ENCODE peak calls at places on chromosome 19, in four cellular contexts. One of them, this sample, is unnamed.

GRCh38 chr19:3336680-3337523 is 29.5 kb upstream of the NFIC start:
- DNase-seq in spleen: no peak
- DNase-seq in stomach: peak; percentile 97
- DNase-seq in SK-N-SH: peak; percentile 76
- DNase-seq in this sample: peak; percentile 87

GRCh38 chr19:41352279-41352608 is 1.5 kb downstream of the TGFB1 start:
- DNase-seq in spleen: no peak
- DNase-seq in stomach: no peak
- DNase-seq in SK-N-SH: no peak
- DNase-seq in this sample: no peak

GRCh38 chr19:51706296-51706695 is 13.2 kb downstream of the SPACA6 start:
- DNase-seq in spleen: no peak
- DNase-seq in stomach: no peak
- DNase-seq in SK-N-SH: no peak
- DNase-seq in this sample: no peak

GRCh38 chr19:33683881-33684549 is 62.3 kb downstream of the CHST8 start:
- DNase-seq in spleen: peak; percentile 76
- DNase-seq in stomach: no peak
- DNase-seq in SK-N-SH: no peak
- DNase-seq in this sample: peak; percentile 95

GRCh38 chr19:13060233-13060963 is 42.3 kb downstream of the LYL1 start:
- DNase-seq in spleen: no peak
- DNase-seq in stomach: no peak
- DNase-seq in SK-N-SH: peak; percentile 75
- DNase-seq in this sample: peak; percentile 91

GRCh38 chr19:32829345-32829896 is 40.1 kb downstream of the SLC7A9 start:
- DNase-seq in spleen: no peak
- DNase-seq in stomach: no peak
- DNase-seq in SK-N-SH: no peak
- DNase-seq in this sample: no peak

GRCh38 chr19:5059191-5059579 is 90.3 kb downstream of the KDM4B start:
- DNase-seq in spleen: no peak
- DNase-seq in stomach: no peak
- DNase-seq in SK-N-SH: no peak
- DNase-seq in this sample: no peak

GRCh38 chr19:11361037-11361770 is 6.0 kb downstream of the PLPPR2 start:
- DNase-seq in spleen: no peak
- DNase-seq in stomach: peak; percentile 93
- DNase-seq in SK-N-SH: peak; percentile 74
- DNase-seq in this sample: peak; percentile 57

GRCh38 chr19:35030257-35031071 is at the start of gene SCN1B:
- DNase-seq in spleen: peak; percentile 83
- DNase-seq in stomach: peak; percentile 62
- DNase-seq in SK-N-SH: peak; percentile 91
- DNase-seq in this sample: peak; percentile 99

GRCh38 chr19:2554856-2555255 is 78.9 kb downstream of the GADD45B start:
- DNase-seq in spleen: peak; percentile 39
- DNase-seq in stomach: no peak
- DNase-seq in SK-N-SH: no peak
- DNase-seq in this sample: no peak

GRCh38 chr19:11587302-11587972 is 9.8 kb upstream of the ZNF627 start:
- DNase-seq in spleen: peak; percentile 91
- DNase-seq in stomach: peak; percentile 82
- DNase-seq in SK-N-SH: peak; percentile 85
- DNase-seq in this sample: peak; percentile 90

GRCh38 chr19:36258028-36258875 is 43.3 kb downstream of the ZNF146 start:
- DNase-seq in spleen: no peak
- DNase-seq in stomach: no peak
- DNase-seq in SK-N-SH: peak; percentile 14
- DNase-seq in this sample: peak; percentile 61

GRCh38 chr19:35901854-35902661 is at the start of gene HCST:
- DNase-seq in spleen: peak; percentile 86
- DNase-seq in stomach: no peak
- DNase-seq in SK-N-SH: no peak
- DNase-seq in this sample: peak; percentile 88

GRCh38 chr19:36031308-36031707 is 1.4 kb downstream of the CLIP3 start:
- DNase-seq in spleen: no peak
- DNase-seq in stomach: no peak
- DNase-seq in SK-N-SH: no peak
- DNase-seq in this sample: no peak

GRCh38 chr19:55489711-55490477 is 1.7 kb downstream of the SSC5D start:
- DNase-seq in spleen: no peak
- DNase-seq in stomach: no peak
- DNase-seq in SK-N-SH: no peak
- DNase-seq in this sample: peak; percentile 80

GRCh38 chr19:38267780-38268430 is 3.5 kb downstream of the SPINT2 start:
- DNase-seq in spleen: no peak
- DNase-seq in stomach: peak; percentile 81
- DNase-seq in SK-N-SH: no peak
- DNase-seq in this sample: peak; percentile 25

GRCh38 chr19:10920781-10921180 is 7.7 kb downstream of the YIPF2 start:
- DNase-seq in spleen: no peak
- DNase-seq in stomach: no peak
- DNase-seq in SK-N-SH: no peak
- DNase-seq in this sample: peak; percentile 41

GRCh38 chr19:10565567-10566407 is at the start of gene KRI1:
- DNase-seq in spleen: peak; percentile 100
- DNase-seq in stomach: peak; percentile 99
- DNase-seq in SK-N-SH: peak; percentile 99
- DNase-seq in this sample: peak; percentile 100

GRCh38 chr19:20558011-20558410 is 7.6 kb downstream of the ZNF737 start:
- DNase-seq in spleen: no peak
- DNase-seq in stomach: no peak
- DNase-seq in SK-N-SH: no peak
- DNase-seq in this sample: no peak

GRCh38 chr19:13079542-13079986 is 23.1 kb downstream of the LYL1 start:
- DNase-seq in spleen: no peak
- DNase-seq in stomach: peak; percentile 77
- DNase-seq in SK-N-SH: peak; percentile 66
- DNase-seq in this sample: no peak

GRCh38 chr19:30711296-30711695 is 339.1 kb downstream of the ZNF536 start:
- DNase-seq in spleen: no peak
- DNase-seq in stomach: no peak
- DNase-seq in SK-N-SH: peak; percentile 26
- DNase-seq in this sample: no peak

GRCh38 chr19:14418743-14419037 is 451 bp downstream of the DDX39A start:
- DNase-seq in spleen: no peak
- DNase-seq in stomach: no peak
- DNase-seq in SK-N-SH: no peak
- DNase-seq in this sample: no peak
- H3K4me3 ChIP-seq in spleen: peak overlapping the region; percentile 93
- H3K4me3 ChIP-seq in stomach: peak overlapping the region; percentile 75
- H3K4me3 ChIP-seq in SK-N-SH: peak overlapping the region; percentile 61
- H3K4me3 ChIP-seq in this sample: peak overlapping the region; percentile 97

DNA sequence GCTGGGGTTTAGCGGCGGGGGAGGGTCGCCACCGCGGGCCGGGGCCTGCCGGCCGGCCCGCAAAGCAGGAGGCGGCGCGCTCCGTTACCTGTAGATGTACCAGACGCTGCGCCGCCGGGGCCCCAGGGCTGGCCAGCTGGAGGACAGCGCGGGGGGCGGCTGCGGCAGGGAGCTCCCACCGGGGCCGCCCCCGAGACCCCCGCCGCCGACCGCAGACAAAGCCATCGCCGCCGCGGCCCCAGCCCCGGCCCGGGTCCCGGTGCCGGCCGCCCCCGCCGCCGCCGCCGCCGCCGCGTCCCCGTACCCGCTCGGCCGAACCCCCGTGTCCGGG is 24.8 kb downstream of the SHANK1 start:
- DNase-seq in spleen: no peak
- DNase-seq in stomach: no peak
- DNase-seq in SK-N-SH: no peak
- DNase-seq in this sample: no peak
- H3K4me3 ChIP-seq in spleen: no peak overlapping the region
- H3K4me3 ChIP-seq in stomach: no peak overlapping the region
- H3K4me3 ChIP-seq in SK-N-SH: peak overlapping the region; percentile 31
- H3K4me3 ChIP-seq in this sample: no peak overlapping the region

GRCh38 chr19:45451850-45452387 is 15.9 kb upstream of the FOSB start:
- DNase-seq in spleen: no peak
- DNase-seq in stomach: no peak
- DNase-seq in SK-N-SH: no peak
- DNase-seq in this sample: no peak
- H3K4me3 ChIP-seq in spleen: no peak overlapping the region
- H3K4me3 ChIP-seq in stomach: no peak overlapping the region
- H3K4me3 ChIP-seq in SK-N-SH: no peak overlapping the region
- H3K4me3 ChIP-seq in this sample: peak overlapping the region; percentile 83

GRCh38 chr19:29271911-29272310 is 59.0 kb upstream of the UQCRFS1 start:
- DNase-seq in spleen: no peak
- DNase-seq in stomach: no peak
- DNase-seq in SK-N-SH: no peak
- DNase-seq in this sample: no peak

GRCh38 chr19:29273000-29273691 is 60.2 kb upstream of the UQCRFS1 start:
- DNase-seq in spleen: no peak
- DNase-seq in stomach: no peak
- DNase-seq in SK-N-SH: no peak
- DNase-seq in this sample: no peak

GRCh38 chr19:29278716-29279115 is 65.8 kb upstream of the UQCRFS1 start:
- DNase-seq in spleen: no peak
- DNase-seq in stomach: no peak
- DNase-seq in SK-N-SH: no peak
- DNase-seq in this sample: no peak

GRCh38 chr19:29275266-29275665 is 62.3 kb upstream of the UQCRFS1 start:
- DNase-seq in spleen: no peak
- DNase-seq in stomach: no peak
- DNase-seq in SK-N-SH: no peak
- DNase-seq in this sample: no peak

DNA sequence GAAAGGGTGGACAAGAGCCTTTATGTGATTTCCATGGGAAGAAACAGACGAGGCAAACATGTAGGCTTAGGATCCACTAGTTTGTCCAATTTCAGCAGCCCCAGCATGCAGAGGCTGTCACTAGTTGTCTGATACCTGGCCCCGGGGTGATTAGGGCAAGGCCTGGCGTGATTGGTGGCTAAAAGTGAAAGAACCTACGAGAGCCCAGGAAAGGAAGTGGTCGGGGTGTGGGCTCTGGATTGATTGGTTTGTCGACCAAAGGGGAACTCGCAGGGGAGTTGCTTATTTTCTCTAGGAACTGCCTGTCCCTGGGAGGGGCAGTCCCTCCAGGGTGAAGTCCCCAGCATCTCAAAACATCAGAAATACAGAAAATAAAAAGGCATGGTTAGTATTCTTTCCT is 64.2 kb upstream of the UQCRFS1 start:
- DNase-seq in spleen: peak; percentile 80
- DNase-seq in stomach: no peak
- DNase-seq in SK-N-SH: no peak
- DNase-seq in this sample: no peak
- H3K4me3 ChIP-seq in spleen: no peak overlapping the region
- H3K4me3 ChIP-seq in stomach: no peak overlapping the region
- H3K4me3 ChIP-seq in SK-N-SH: peak overlapping the region; percentile 26
- H3K4me3 ChIP-seq in this sample: no peak overlapping the region

DNA sequence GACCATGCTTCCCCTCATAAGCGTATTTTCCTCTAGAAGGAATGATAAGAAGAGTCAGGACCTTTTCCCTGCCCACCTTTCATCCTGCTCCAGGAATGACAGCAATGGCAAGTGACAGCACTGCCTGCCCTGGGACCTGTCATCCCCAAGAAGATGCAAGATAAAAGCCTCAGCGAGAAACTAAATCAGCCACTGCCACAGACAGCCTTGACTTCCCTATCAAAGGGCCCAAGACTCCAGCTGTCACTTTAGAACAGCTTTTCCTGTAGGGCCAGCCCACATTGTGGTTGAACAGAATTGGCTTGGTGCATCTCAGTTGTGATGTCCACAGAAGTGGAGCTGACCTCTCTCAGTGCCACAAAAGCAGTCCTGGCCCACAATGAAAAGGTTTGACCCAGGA is 1.1 kb downstream of the RAB8A start:
- DNase-seq in spleen: no peak
- DNase-seq in stomach: no peak
- DNase-seq in SK-N-SH: no peak
- DNase-seq in this sample: peak; percentile 41
- H3K4me3 ChIP-seq in spleen: peak overlapping the region; percentile 71
- H3K4me3 ChIP-seq in stomach: peak overlapping the region; percentile 92
- H3K4me3 ChIP-seq in SK-N-SH: peak overlapping the region; percentile 82
- H3K4me3 ChIP-seq in this sample: peak overlapping the region; percentile 99

GRCh38 chr19:616732-617526 is 16.4 kb downstream of the POLRMT start:
- DNase-seq in spleen: no peak
- DNase-seq in stomach: no peak
- DNase-seq in SK-N-SH: no peak
- DNase-seq in this sample: peak; percentile 83
- H3K4me3 ChIP-seq in spleen: no peak overlapping the region
- H3K4me3 ChIP-seq in stomach: no peak overlapping the region
- H3K4me3 ChIP-seq in SK-N-SH: no peak overlapping the region
- H3K4me3 ChIP-seq in this sample: no peak overlapping the region

GRCh38 chr19:17197666-17198065 is 17.5 kb upstream of the USE1 start:
- DNase-seq in spleen: no peak
- DNase-seq in stomach: no peak
- DNase-seq in SK-N-SH: no peak
- DNase-seq in this sample: peak; percentile 61
- H3K4me3 ChIP-seq in spleen: no peak overlapping the region
- H3K4me3 ChIP-seq in stomach: no peak overlapping the region
- H3K4me3 ChIP-seq in SK-N-SH: no peak overlapping the region
- H3K4me3 ChIP-seq in this sample: no peak overlapping the region

GRCh38 chr19:18893573-18894253 is 2.2 kb downstream of the CERS1 start:
- DNase-seq in spleen: peak; percentile 63
- DNase-seq in stomach: no peak
- DNase-seq in SK-N-SH: peak; percentile 53
- DNase-seq in this sample: peak; percentile 93

GRCh38 chr19:18895038-18895827 is 725 bp downstream of the CERS1 start:
- DNase-seq in spleen: peak; percentile 75
- DNase-seq in stomach: no peak
- DNase-seq in SK-N-SH: peak; percentile 95
- DNase-seq in this sample: peak; percentile 97

GRCh38 chr19:18895828-18896341 is at the start of gene CERS1:
- DNase-seq in spleen: no peak
- DNase-seq in stomach: no peak
- DNase-seq in SK-N-SH: peak; percentile 95
- DNase-seq in this sample: peak; percentile 94

GRCh38 chr19:18896421-18896841 is 473 bp upstream of the CERS1 start:
- DNase-seq in spleen: peak; percentile 61
- DNase-seq in stomach: no peak
- DNase-seq in SK-N-SH: peak; percentile 62
- DNase-seq in this sample: peak; percentile 94

GRCh38 chr19:18894254-18895037 is 1.5 kb downstream of the CERS1 start:
- DNase-seq in spleen: peak; percentile 45
- DNase-seq in stomach: no peak
- DNase-seq in SK-N-SH: peak; percentile 97
- DNase-seq in this sample: peak; percentile 98
- H3K4me3 ChIP-seq in spleen: no peak overlapping the region
- H3K4me3 ChIP-seq in stomach: peak overlapping the region; percentile 41
- H3K4me3 ChIP-seq in SK-N-SH: peak overlapping the region; percentile 61
- H3K4me3 ChIP-seq in this sample: peak overlapping the region; percentile 63

DNA sequence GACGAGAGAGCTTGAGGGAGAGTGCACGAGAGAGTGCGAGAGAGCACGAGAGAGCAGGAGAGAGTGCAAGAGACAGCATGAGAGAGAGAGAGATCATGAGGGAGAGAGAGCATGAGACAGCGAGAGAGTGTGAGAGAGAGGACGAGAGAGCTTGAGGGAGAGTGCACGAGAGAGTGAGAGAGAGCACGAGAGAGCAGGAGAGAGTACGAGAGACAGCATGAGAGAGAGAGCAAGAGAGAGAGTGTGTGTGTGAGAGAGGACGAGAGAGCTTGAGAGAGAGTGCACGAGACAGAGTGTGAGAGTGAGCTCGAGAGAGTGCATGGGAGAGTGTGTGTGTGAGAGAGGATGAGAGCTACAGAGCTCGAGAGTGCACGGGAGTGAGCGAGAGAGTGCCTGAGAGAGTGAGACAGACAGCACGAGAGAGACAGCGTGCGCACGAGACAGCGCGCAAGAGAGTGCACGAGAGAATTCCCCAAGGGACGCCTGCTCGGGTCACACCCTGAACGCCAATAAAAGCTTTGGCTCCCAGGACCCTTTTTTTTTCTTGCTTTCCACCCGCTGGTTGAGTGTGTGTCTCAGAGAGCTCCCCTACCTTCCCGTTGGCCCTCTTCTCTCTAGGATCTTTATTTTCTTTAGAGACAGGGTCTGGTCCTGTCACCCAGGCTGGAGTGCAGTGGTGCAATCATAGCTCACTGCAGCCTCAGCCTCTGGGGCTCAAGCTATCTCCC is 3.7 kb downstream of the CD70 start:
- DNase-seq in spleen: no peak
- DNase-seq in stomach: no peak
- DNase-seq in SK-N-SH: no peak
- DNase-seq in this sample: peak; percentile 68
- H3K4me3 ChIP-seq in spleen: no peak overlapping the region
- H3K4me3 ChIP-seq in stomach: no peak overlapping the region
- H3K4me3 ChIP-seq in SK-N-SH: no peak overlapping the region
- H3K4me3 ChIP-seq in this sample: peak overlapping the region; percentile 6